ENCODE peak calls at places on chromosome 18, in seven cellular contexts. F is DMS153; R is fibroblast of the aortic adventitia; C is foreskin fibroblast; B is ascending aorta; K is brain microvascular endothelial cell; W is effector memory CD4-positive, alpha-beta T cell. Y is an unnamed sample.

GRCh38 chr18:13456736-13457271 is 238.2 kb downstream of the LDLRAD4 start:
- DNase-seq in W (no peak), C (no peak), K (no peak), F (no peak), B (no peak), R (no peak), Y (no peak)

GRCh38 chr18:5542393-5543035 is 1.3 kb downstream of the EPB41L3 start:
- DNase-seq in C (peak; percentile 72), W (no peak), B (no peak), F (no peak), K (no peak), R (peak; percentile 37), Y (no peak)

GRCh38 chr18:22831441-22831904 is 101.7 kb upstream of the RBBP8 start:
- DNase-seq in K (peak; percentile 66), W (no peak), R (peak; percentile 84), F (no peak), B (no peak), C (peak; percentile 55), Y (peak; percentile 82)

GRCh38 chr18:68056936-68057335 is 540.4 kb upstream of the DSEL start:
- DNase-seq in B (no peak), C (no peak), K (no peak), F (no peak), W (no peak), R (no peak), Y (no peak)

GRCh38 chr18:6509417-6510198 is 94.9 kb upstream of the L3MBTL4 start:
- DNase-seq in W (no peak), F (no peak), R (no peak), C (peak; percentile 19), K (no peak), B (no peak), Y (no peak)

GRCh38 chr18:45761512-45762114 is 37.6 kb downstream of the SLC14A1 start:
- DNase-seq in C (no peak), K (no peak), R (no peak), B (no peak), W (no peak), F (no peak), Y (no peak)

GRCh38 chr18:9971313-9971920 is 57.6 kb downstream of the VAPA start:
- DNase-seq in F (peak; percentile 24), C (peak; percentile 89), W (peak; percentile 40), R (peak; percentile 86), B (peak; percentile 90), K (peak; percentile 79), Y (peak; percentile 31)

GRCh38 chr18:59013744-59014143 is 125.9 kb upstream of the SEC11C start:
- DNase-seq in K (no peak), W (no peak), C (no peak), R (no peak), F (no peak), B (no peak), Y (no peak)

GRCh38 chr18:79853303-79853992 is 55.7 kb downstream of the KCNG2 start:
- DNase-seq in C (no peak), W (no peak), R (no peak), F (no peak), B (peak; percentile 44), K (no peak), Y (no peak)

GRCh38 chr18:3121256-3121655 is 98.5 kb downstream of the MYOM1 start:
- DNase-seq in K (no peak), R (peak; percentile 4), W (no peak), B (no peak), F (no peak), C (peak; percentile 56), Y (no peak)